ENCODE peak calls at places on chromosomes 5 and 9, in nine cellular contexts. One of them, this sample, is unnamed.

GRCh38 chr9:21326526-21327139 is 8.6 kb downstream of the KLHL9 start:
- DNase-seq in endothelial cell: no peak
- DNase-seq in GM13977: peak
- DNase-seq in bronchial epithelial cell: peak
- DNase-seq in aorta: no peak
- DNase-seq in T follicular helper cell: no peak
- DNase-seq in EH: peak
- DNase-seq in NCI-H748 treated with DMSO at 0.1 percent for 48 hours: peak
- DNase-seq in T-helper 17 cell: no peak
- DNase-seq in this sample: no peak

GRCh38 chr5:146595088-146595487 is 79.1 kb upstream of the GPR151 start:
- DNase-seq in endothelial cell: no peak
- DNase-seq in GM13977: no peak
- DNase-seq in bronchial epithelial cell: no peak
- DNase-seq in aorta: no peak
- DNase-seq in T follicular helper cell: no peak
- DNase-seq in EH: no peak
- DNase-seq in NCI-H748 treated with DMSO at 0.1 percent for 48 hours: no peak
- DNase-seq in T-helper 17 cell: no peak
- DNase-seq in this sample: no peak

GRCh38 chr5:181185560-181185959 is 19.4 kb downstream of the TRIM7 start:
- DNase-seq in endothelial cell: no peak
- DNase-seq in GM13977: no peak
- DNase-seq in bronchial epithelial cell: no peak
- DNase-seq in aorta: peak
- DNase-seq in T follicular helper cell: no peak
- DNase-seq in EH: no peak
- DNase-seq in NCI-H748 treated with DMSO at 0.1 percent for 48 hours: no peak
- DNase-seq in T-helper 17 cell: no peak
- DNase-seq in this sample: no peak

GRCh38 chr9:128635266-128636023 is 21.2 kb downstream of the DYNC2I2 start:
- DNase-seq in endothelial cell: peak
- DNase-seq in GM13977: no peak
- DNase-seq in bronchial epithelial cell: peak
- DNase-seq in aorta: peak
- DNase-seq in T follicular helper cell: no peak
- DNase-seq in EH: peak
- DNase-seq in NCI-H748 treated with DMSO at 0.1 percent for 48 hours: no peak
- DNase-seq in T-helper 17 cell: no peak
- DNase-seq in this sample: peak

GRCh38 chr9:80175286-80175906 is 603.6 kb downstream of the TLE4 start:
- DNase-seq in endothelial cell: no peak
- DNase-seq in GM13977: no peak
- DNase-seq in bronchial epithelial cell: peak
- DNase-seq in aorta: no peak
- DNase-seq in T follicular helper cell: no peak
- DNase-seq in EH: peak
- DNase-seq in NCI-H748 treated with DMSO at 0.1 percent for 48 hours: peak
- DNase-seq in T-helper 17 cell: no peak
- DNase-seq in this sample: no peak

GRCh38 chr5:180097926-180098325 is 26.4 kb upstream of the RNF130 start:
- DNase-seq in endothelial cell: no peak
- DNase-seq in GM13977: no peak
- DNase-seq in bronchial epithelial cell: no peak
- DNase-seq in aorta: no peak
- DNase-seq in T follicular helper cell: no peak
- DNase-seq in EH: no peak
- DNase-seq in NCI-H748 treated with DMSO at 0.1 percent for 48 hours: no peak
- DNase-seq in T-helper 17 cell: no peak
- DNase-seq in this sample: peak

GRCh38 chr5:68000805-68001204 is 214.8 kb upstream of the PIK3R1 start:
- DNase-seq in endothelial cell: no peak
- DNase-seq in GM13977: no peak
- DNase-seq in bronchial epithelial cell: no peak
- DNase-seq in aorta: no peak
- DNase-seq in T follicular helper cell: no peak
- DNase-seq in EH: peak
- DNase-seq in NCI-H748 treated with DMSO at 0.1 percent for 48 hours: no peak
- DNase-seq in T-helper 17 cell: no peak
- DNase-seq in this sample: no peak

GRCh38 chr9:114450833-114451706 is 54.2 kb downstream of the WHRN start:
- DNase-seq in endothelial cell: no peak
- DNase-seq in GM13977: peak
- DNase-seq in bronchial epithelial cell: no peak
- DNase-seq in aorta: no peak
- DNase-seq in T follicular helper cell: no peak
- DNase-seq in EH: no peak
- DNase-seq in NCI-H748 treated with DMSO at 0.1 percent for 48 hours: no peak
- DNase-seq in T-helper 17 cell: no peak
- DNase-seq in this sample: peak

GRCh38 chr5:15722305-15722704 is 222.3 kb downstream of the FBXL7 start:
- DNase-seq in endothelial cell: no peak
- DNase-seq in GM13977: no peak
- DNase-seq in bronchial epithelial cell: peak
- DNase-seq in aorta: no peak
- DNase-seq in T follicular helper cell: no peak
- DNase-seq in EH: no peak
- DNase-seq in NCI-H748 treated with DMSO at 0.1 percent for 48 hours: no peak
- DNase-seq in T-helper 17 cell: no peak
- DNase-seq in this sample: no peak

GRCh38 chr9:134378901-134379338 is 52.7 kb downstream of the RXRA start:
- DNase-seq in endothelial cell: no peak
- DNase-seq in GM13977: no peak
- DNase-seq in bronchial epithelial cell: peak
- DNase-seq in aorta: no peak
- DNase-seq in T follicular helper cell: no peak
- DNase-seq in EH: peak
- DNase-seq in NCI-H748 treated with DMSO at 0.1 percent for 48 hours: no peak
- DNase-seq in T-helper 17 cell: no peak
- DNase-seq in this sample: no peak

GRCh38 chr5:129767927-129768380 is 20.1 kb downstream of the MINAR2 start:
- DNase-seq in endothelial cell: peak
- DNase-seq in GM13977: peak
- DNase-seq in bronchial epithelial cell: peak
- DNase-seq in aorta: peak
- DNase-seq in T follicular helper cell: peak
- DNase-seq in EH: peak
- DNase-seq in NCI-H748 treated with DMSO at 0.1 percent for 48 hours: peak
- DNase-seq in T-helper 17 cell: peak
- DNase-seq in this sample: peak

GRCh38 chr9:122097679-122098315 is 4.7 kb upstream of the TTLL11 start:
- DNase-seq in endothelial cell: no peak
- DNase-seq in GM13977: no peak
- DNase-seq in bronchial epithelial cell: no peak
- DNase-seq in aorta: no peak
- DNase-seq in T follicular helper cell: no peak
- DNase-seq in EH: no peak
- DNase-seq in NCI-H748 treated with DMSO at 0.1 percent for 48 hours: no peak
- DNase-seq in T-helper 17 cell: no peak
- DNase-seq in this sample: no peak

GRCh38 chr9:109584205-109584604 is 86.1 kb upstream of the PTPN3 start:
- DNase-seq in endothelial cell: no peak
- DNase-seq in GM13977: no peak
- DNase-seq in bronchial epithelial cell: no peak
- DNase-seq in aorta: no peak
- DNase-seq in T follicular helper cell: no peak
- DNase-seq in EH: no peak
- DNase-seq in NCI-H748 treated with DMSO at 0.1 percent for 48 hours: no peak
- DNase-seq in T-helper 17 cell: no peak
- DNase-seq in this sample: no peak

GRCh38 chr9:110969971-110970381 is 68.3 kb downstream of the LPAR1 start:
- DNase-seq in endothelial cell: no peak
- DNase-seq in GM13977: no peak
- DNase-seq in bronchial epithelial cell: peak
- DNase-seq in aorta: no peak
- DNase-seq in T follicular helper cell: no peak
- DNase-seq in EH: peak
- DNase-seq in NCI-H748 treated with DMSO at 0.1 percent for 48 hours: no peak
- DNase-seq in T-helper 17 cell: no peak
- DNase-seq in this sample: no peak

GRCh38 chr9:110575169-110575568 is 4.4 kb downstream of the SVEP1 start:
- DNase-seq in endothelial cell: no peak
- DNase-seq in GM13977: no peak
- DNase-seq in bronchial epithelial cell: peak
- DNase-seq in aorta: peak
- DNase-seq in T follicular helper cell: no peak
- DNase-seq in EH: peak
- DNase-seq in NCI-H748 treated with DMSO at 0.1 percent for 48 hours: no peak
- DNase-seq in T-helper 17 cell: no peak
- DNase-seq in this sample: no peak

GRCh38 chr9:137717776-137718327 is 99.0 kb downstream of the EHMT1 start:
- DNase-seq in endothelial cell: no peak
- DNase-seq in GM13977: no peak
- DNase-seq in bronchial epithelial cell: no peak
- DNase-seq in aorta: no peak
- DNase-seq in T follicular helper cell: no peak
- DNase-seq in EH: no peak
- DNase-seq in NCI-H748 treated with DMSO at 0.1 percent for 48 hours: no peak
- DNase-seq in T-helper 17 cell: no peak
- DNase-seq in this sample: no peak

GRCh38 chr9:120854596-120855327 is 12.0 kb upstream of the PSMD5 start:
- DNase-seq in endothelial cell: no peak
- DNase-seq in GM13977: no peak
- DNase-seq in bronchial epithelial cell: no peak
- DNase-seq in aorta: no peak
- DNase-seq in T follicular helper cell: no peak
- DNase-seq in EH: no peak
- DNase-seq in NCI-H748 treated with DMSO at 0.1 percent for 48 hours: no peak
- DNase-seq in T-helper 17 cell: no peak
- DNase-seq in this sample: no peak

GRCh38 chr5:133859073-133859472 is 109.4 kb downstream of the C5orf15 start:
- DNase-seq in endothelial cell: no peak
- DNase-seq in GM13977: no peak
- DNase-seq in bronchial epithelial cell: no peak
- DNase-seq in aorta: no peak
- DNase-seq in T follicular helper cell: no peak
- DNase-seq in EH: no peak
- DNase-seq in NCI-H748 treated with DMSO at 0.1 percent for 48 hours: no peak
- DNase-seq in T-helper 17 cell: no peak
- DNase-seq in this sample: peak

GRCh38 chr5:123881791-123882244 is 369.8 kb downstream of the CSNK1G3 start:
- DNase-seq in endothelial cell: no peak
- DNase-seq in GM13977: no peak
- DNase-seq in bronchial epithelial cell: peak
- DNase-seq in aorta: no peak
- DNase-seq in T follicular helper cell: no peak
- DNase-seq in EH: peak
- DNase-seq in NCI-H748 treated with DMSO at 0.1 percent for 48 hours: no peak
- DNase-seq in T-helper 17 cell: no peak
- DNase-seq in this sample: no peak

GRCh38 chr5:65121880-65122436 is 353.2 kb downstream of the CWC27 start:
- DNase-seq in endothelial cell: no peak
- DNase-seq in GM13977: no peak
- DNase-seq in bronchial epithelial cell: peak
- DNase-seq in aorta: no peak
- DNase-seq in T follicular helper cell: no peak
- DNase-seq in EH: peak
- DNase-seq in NCI-H748 treated with DMSO at 0.1 percent for 48 hours: no peak
- DNase-seq in T-helper 17 cell: no peak
- DNase-seq in this sample: no peak

This sample was measured in endodermal cell.